ENCODE peak calls at places on chromosomes 7 and 10, in eight cellular contexts. N is stromal cell of bone marrow; T is activated CD8-positive, alpha-beta memory T cell treated with anti-CD3 and anti-CD28 coated beads for 4 hours; Z is T follicular helper cell; S is H54; X is amniotic epithelial cell; R is stimulated activated CD4-positive, alpha-beta T cell treated with anti-CD3 and anti-CD28 coated beads, Interleukin-2, amount 100 ng/mL, for 24 hours; U is putamen. M is an unnamed sample.
A peak's percentile ranks its signal among the peaks of the same experiment; 100 is the strongest.

GRCh38 chr7:96174812-96175211 is 147.1 kb downstream of the SLC25A13 start:
- DNase-seq in N (no peak), T (no peak), Z (no peak), S (no peak), X (no peak), R (no peak), U (no peak), M (no peak)

GRCh38 chr10:14129770-14130169 is 201.0 kb downstream of the FRMD4A start:
- DNase-seq in N (no peak), T (no peak), Z (no peak), S (no peak), X (no peak), R (no peak), U (no peak), M (no peak)

GRCh38 chr10:70918851-70919530 is 30.6 kb upstream of the PCBD1 start:
- DNase-seq in N (no peak), T (no peak), Z (no peak), S (no peak), X (no peak), R (no peak), U (no peak), M (no peak)

GRCh38 chr10:45491061-45491460 is 117.0 kb downstream of the ALOX5 start:
- DNase-seq in N (no peak), T (no peak), Z (no peak), S (no peak), X (no peak), R (no peak), U (no peak), M (no peak)

GRCh38 chr7:108348913-108349312 is 107.3 kb downstream of the NRCAM start:
- DNase-seq in N (peak; percentile 90), T (no peak), Z (no peak), S (no peak), X (peak; percentile 55), R (no peak), U (no peak), M (no peak)

GRCh38 chr7:32536585-32536984 is 41.3 kb downstream of the AVL9 start:
- DNase-seq in N (peak; percentile 44), T (no peak), Z (no peak), S (peak; percentile 60), X (peak; percentile 63), R (no peak), U (no peak), M (no peak)

GRCh38 chr10:110214380-110214826 is 7.0 kb downstream of the MXI1 start:
- DNase-seq in N (peak; percentile 18), T (no peak), Z (no peak), S (no peak), X (no peak), R (no peak), U (no peak), M (no peak)

GRCh38 chr7:21140622-21141021 is 287.3 kb upstream of the SP4 start:
- DNase-seq in N (no peak), T (no peak), Z (no peak), S (no peak), X (no peak), R (no peak), U (no peak), M (no peak)

GRCh38 chr10:123009105-123009805 is 449 bp downstream of the ACADSB start:
- DNase-seq in N (no peak), T (no peak), Z (no peak), S (no peak), X (peak; percentile 3), R (peak; percentile 15), U (no peak), M (no peak)

GRCh38 chr10:30422981-30423654 is 10.9 kb upstream of the MAP3K8 start:
- DNase-seq in N (no peak), T (no peak), Z (no peak), S (peak; percentile 61), X (peak; percentile 92), R (no peak), U (no peak), M (no peak)